ENCODE peak calls at places on chromosomes 11 and 22, in six cellular contexts. N is cardiac fibroblast; E is HEK293T; P is A549; R is stimulated activated CD4-positive, alpha-beta T cell treated with anti-CD3 and anti-CD28 coated beads, Interleukin-4, amount 100 ng/mL, for 48 hours; C is NCI-H1092 treated with DMSO at 0.1 percent for 48 hours. I is an unnamed sample.

GRCh38 chr22:49685686-49686085 is 142.0 kb downstream of the BRD1 start:
- DNase-seq in N (no peak), R (no peak), E (no peak), P (no peak), C (no peak), I (no peak)

GRCh38 chr22:17171016-17171312 is 11.9 kb upstream of the HDHD5 start:
- DNase-seq in R (no peak), E (no peak), C (no peak), N (no peak), P (no peak), I (no peak)

GRCh38 chr22:35219012-35219411 is 38.3 kb upstream of the HMGXB4 start:
- DNase-seq in R (no peak), N (peak), C (no peak), E (no peak), P (peak), I (no peak)

GRCh38 chr11:78101073-78101472 is 21.4 kb upstream of the NDUFC2 start:
- DNase-seq in C (peak), E (no peak), R (no peak), N (no peak), P (no peak), I (no peak)

GRCh38 chr11:22787565-22788162 is 41.9 kb downstream of the SVIP start:
- DNase-seq in P (peak), N (peak), C (peak), R (no peak), E (peak), I (no peak)

GRCh38 chr22:37239336-37240239 is 4.5 kb downstream of the RAC2 start:
- DNase-seq in E (no peak), P (no peak), R (no peak), C (no peak), N (no peak), I (no peak)

GRCh38 chr22:19843107-19843856 is 11.4 kb downstream of the GNB1L start:
- DNase-seq in E (no peak), R (no peak), P (no peak), C (no peak), N (no peak), I (no peak)

GRCh38 chr11:70747889-70748288 is 349.6 kb downstream of the CTTN start:
- DNase-seq in P (no peak), C (no peak), R (no peak), E (no peak), N (no peak), I (no peak)

GRCh38 chr11:73461844-73462435 is 85.7 kb downstream of the RELT start:
- DNase-seq in N (no peak), R (no peak), E (no peak), P (no peak), C (no peak), I (no peak)

GRCh38 chr11:17734986-17735822 is 623 bp downstream of the KCNC1 start:
- DNase-seq in R (peak), P (peak), E (peak), N (peak), C (peak), I (no peak)

GRCh38 chr11:73939096-73939495 is 11.7 kb upstream of the DNAJB13 start:
- DNase-seq in E (no peak), C (no peak), R (no peak), P (no peak), N (peak), I (no peak)

GRCh38 chr11:13962562-13963168 is at the start of gene SPON1:
- DNase-seq in N (no peak), E (peak), C (peak), R (no peak), P (no peak), I (no peak)

GRCh38 chr11:46559815-46560214 is 34.0 kb downstream of the AMBRA1 start:
- DNase-seq in C (no peak), E (no peak), N (no peak), P (no peak), R (no peak), I (no peak)

GRCh38 chr11:8019671-8020597 is 32.8 kb downstream of the EIF3F start:
- DNase-seq in E (peak), C (no peak), P (peak), N (peak), R (peak), I (no peak)

GRCh38 chr11:101864098-101864497 is 50.7 kb upstream of the CEP126 start:
- DNase-seq in C (no peak), N (no peak), E (no peak), R (no peak), P (no peak), I (no peak)

GRCh38 chr22:49235463-49236300 is 592.0 kb downstream of the BRD1 start:
- DNase-seq in C (peak), N (no peak), E (no peak), P (no peak), R (no peak), I (no peak)